ENCODE peak calls at places on chromosomes 16 and 17, in five cellular contexts. B is PC-3; L is type B pancreatic cell; N is effector memory CD4-positive, alpha-beta T cell; Y is NCI-H1436. T is an unnamed sample.

GRCh38 chr16:57234707-57235092 is 10.4 kb upstream of the ARL2BP start:
- DNase-seq in B (no peak), L (no peak), N (no peak), Y (no peak), T (no peak)

GRCh38 chr17:19329839-19330238 is 32.7 kb downstream of the B9D1 start:
- DNase-seq in B (no peak), L (no peak), N (no peak), Y (no peak), T (no peak)

GRCh38 chr17:79834575-79835469 is 4.4 kb downstream of the CBX4 start:
- DNase-seq in B (peak), L (peak), N (no peak), Y (no peak), T (no peak)

GRCh38 chr17:5419959-5420653 is at the start of gene RPAIN:
- DNase-seq in B (peak), L (peak), N (peak), Y (peak), T (peak)

GRCh38 chr16:1188781-1189189 is 35.9 kb downstream of the CACNA1H start:
- DNase-seq in B (peak), L (peak), N (no peak), Y (no peak), T (no peak)

GRCh38 chr17:17126131-17127110 is 79.7 kb downstream of the PLD6 start:
- DNase-seq in B (no peak), L (no peak), N (no peak), Y (no peak), T (no peak)

GRCh38 chr16:17313085-17313611 is 157.6 kb downstream of the XYLT1 start:
- DNase-seq in B (no peak), L (no peak), N (no peak), Y (no peak), T (no peak)

GRCh38 chr17:43927101-43927935 is 15.0 kb downstream of the PPY start:
- DNase-seq in B (peak), L (no peak), N (no peak), Y (no peak), T (no peak)

GRCh38 chr17:29444589-29444988 is 54.4 kb downstream of the TAOK1 start:
- DNase-seq in B (peak), L (no peak), N (no peak), Y (no peak), T (no peak)

GRCh38 chr17:1259910-1260389 is 10.3 kb upstream of the BHLHA9 start:
- DNase-seq in B (no peak), L (no peak), N (no peak), Y (no peak), T (no peak)

GRCh38 chr17:71118039-71118438 is 948.7 kb downstream of the KCNJ2 start:
- DNase-seq in B (peak), L (no peak), N (no peak), Y (peak), T (no peak)

GRCh38 chr17:10628756-10629155 is 28.4 kb downstream of the MYH3 start:
- DNase-seq in B (no peak), L (no peak), N (no peak), Y (no peak), T (no peak)

GRCh38 chr16:31357324-31358156 is 2.6 kb downstream of the ITGAX start:
- DNase-seq in B (no peak), L (no peak), N (no peak), Y (no peak), T (no peak)

GRCh38 chr16:28609631-28610594 is at the start of gene SULT1A1:
- DNase-seq in B (no peak), L (no peak), N (no peak), Y (no peak), T (no peak)

GRCh38 chr16:24844101-24845030 is 1.4 kb upstream of the SLC5A11 start:
- DNase-seq in B (peak), L (no peak), N (no peak), Y (no peak), T (no peak)

GRCh38 chr17:45370949-45371413 is 54.2 kb upstream of the MAP3K14 start:
- DNase-seq in B (peak), L (no peak), N (no peak), Y (no peak), T (no peak)

GRCh38 chr16:83561876-83562275 is 245.9 kb upstream of the HSBP1 start:
- DNase-seq in B (peak), L (no peak), N (no peak), Y (no peak), T (no peak)

GRCh38 chr17:17303010-17303846 is at the start of gene NT5M:
- DNase-seq in B (peak), L (peak), N (peak), Y (peak), T (peak)

GRCh38 chr16:51392651-51393187 is 241.6 kb upstream of the SALL1 start:
- DNase-seq in B (no peak), L (no peak), N (no peak), Y (no peak), T (no peak)

GRCh38 chr17:29344201-29344856 is 45.8 kb upstream of the TAOK1 start:
- DNase-seq in B (no peak), L (no peak), N (no peak), Y (no peak), T (no peak)

GRCh38 chr16:29814592-29814991 is 1.4 kb upstream of the PAGR1 start:
- DNase-seq in B (no peak), L (no peak), N (no peak), Y (no peak), T (no peak)

GRCh38 chr17:31095239-31096105 is 695 bp downstream of the NF1 start:
- DNase-seq in B (peak), L (peak), N (no peak), Y (peak), T (peak)

GRCh38 chr16:2828521-2828840 is 1.6 kb upstream of the ZG16B start:
- DNase-seq in B (no peak), L (no peak), N (no peak), Y (no peak), T (no peak)

GRCh38 chr17:63542218-63542545 is 8.1 kb upstream of the DCAF7 start:
- DNase-seq in B (no peak), L (no peak), N (no peak), Y (no peak), T (no peak)

GRCh38 chr16:84038491-84038890 is 4.1 kb downstream of the SLC38A8 start:
- DNase-seq in B (no peak), L (no peak), N (no peak), Y (no peak), T (no peak)

GRCh38 chr16:2924901-2925820 is 13.4 kb downstream of the FLYWCH1 start:
- DNase-seq in B (peak), L (no peak), N (no peak), Y (no peak), T (no peak)

GRCh38 chr17:33667052-33667509 is 374.0 kb upstream of the ASIC2 start:
- DNase-seq in B (peak), L (no peak), N (no peak), Y (no peak), T (no peak)

GRCh38 chr16:53612003-53612402 is 91.7 kb downstream of the RPGRIP1L start:
- DNase-seq in B (no peak), L (no peak), N (no peak), Y (no peak), T (no peak)

GRCh38 chr17:35062284-35062683 is 1.2 kb downstream of the RFFL start:
- DNase-seq in B (no peak), L (no peak), N (no peak), Y (no peak), T (no peak)

GRCh38 chr17:8475820-8476219 is 40.1 kb downstream of the NDEL1 start:
- DNase-seq in B (no peak), L (peak), N (no peak), Y (no peak), T (no peak)

GRCh38 chr17:19724501-19725420 is 8.4 kb upstream of the SLC47A2 start:
- DNase-seq in B (no peak), L (peak), N (no peak), Y (no peak), T (no peak)

GRCh38 chr17:10653987-10654386 is 3.1 kb downstream of the MYH3 start:
- DNase-seq in B (no peak), L (no peak), N (no peak), Y (no peak), T (no peak)

T was measured in NCI-H524 treated with DMSO at 0.1 percent for 48 hours.